ENCODE peak calls at places on chromosome 2, in ten cellular contexts. L, G, I, N, U, C, T, M, H and E are unnamed samples.

GRCh38 chr2:172105715-172106124 is 3.0 kb upstream of the DLX2 start:
- DNase-seq in L (no peak), C (no peak), T (no peak), N (no peak), U (no peak), M (peak; percentile 27), I (no peak), G (no peak), H (no peak), E (no peak)

GRCh38 chr2:74617123-74617522 is 31.0 kb downstream of the M1AP start:
- DNase-seq in I (no peak), U (no peak), H (no peak), C (no peak), N (no peak), M (no peak), L (no peak), G (no peak), T (no peak), E (no peak)

GRCh38 chr2:64467463-64467843 is 13.5 kb downstream of the LGALSL start:
- DNase-seq in I (no peak), U (peak; percentile 68), G (no peak), M (no peak), N (no peak), C (no peak), L (no peak), H (no peak), T (no peak), E (no peak)

GRCh38 chr2:1553671-1554295 is 140.5 kb downstream of the TPO start:
- DNase-seq in M (no peak), L (no peak), C (no peak), I (no peak), N (peak; percentile 32), H (no peak), G (no peak), T (peak; percentile 44), U (no peak), E (no peak)

GRCh38 chr2:206784559-206785353 is 19.4 kb downstream of the FASTKD2 start:
- DNase-seq in U (no peak), N (no peak), I (no peak), T (no peak), H (no peak), L (no peak), C (no peak), M (no peak), G (no peak), E (no peak)

GRCh38 chr2:68263632-68264031 is 11.3 kb upstream of the PPP3R1 start:
- DNase-seq in L (no peak), H (no peak), U (no peak), G (no peak), C (no peak), N (no peak), M (no peak), T (no peak), I (no peak), E (no peak)

GRCh38 chr2:220521591-220521990 is 894.2 kb downstream of the SLC4A3 start:
- DNase-seq in M (no peak), C (no peak), N (no peak), T (no peak), U (no peak), G (no peak), H (no peak), I (no peak), L (no peak), E (no peak)

GRCh38 chr2:74447230-74447999 is 5.7 kb upstream of the RTKN start:
- DNase-seq in G (no peak), I (no peak), N (no peak), U (no peak), H (no peak), C (no peak), T (no peak), L (no peak), M (no peak), E (no peak)

GRCh38 chr2:30686000-30686399 is 121.2 kb downstream of the CAPN13 start:
- DNase-seq in L (no peak), C (no peak), U (peak; percentile 17), T (no peak), H (no peak), M (peak; percentile 50), I (peak; percentile 37), N (no peak), G (no peak), E (no peak)

GRCh38 chr2:43927442-43927841 is 68.3 kb downstream of the LRPPRC start:
- DNase-seq in T (no peak), I (no peak), M (no peak), H (no peak), N (no peak), C (no peak), G (no peak), U (no peak), L (no peak), E (no peak)

GRCh38 chr2:13522917-13523821 is 806.4 kb downstream of the TRIB2 start:
- DNase-seq in H (no peak), I (no peak), U (no peak), C (no peak), T (no peak), M (no peak), G (peak; percentile 82), L (no peak), N (no peak), E (peak; percentile 27)

GRCh38 chr2:194319222-194319992 is 1337.6 kb upstream of the SLC39A10 start:
- DNase-seq in T (no peak), N (no peak), G (no peak), L (no peak), H (no peak), I (no peak), U (no peak), C (no peak), M (peak; percentile 9), E (no peak)

GRCh38 chr2:190256087-190256486 is 63.5 kb downstream of the HIBCH start:
- DNase-seq in G (no peak), N (no peak), M (no peak), T (no peak), H (no peak), I (no peak), U (no peak), C (no peak), L (no peak), E (no peak)

GRCh38 chr2:190254451-190254850 is 65.2 kb downstream of the HIBCH start:
- DNase-seq in T (no peak), M (no peak), C (no peak), N (no peak), I (no peak), L (no peak), G (no peak), U (no peak), H (no peak), E (no peak)

GRCh38 chr2:190250421-190250820 is 69.2 kb downstream of the HIBCH start:
- DNase-seq in C (no peak), I (no peak), N (no peak), L (no peak), H (no peak), U (no peak), G (no peak), M (no peak), T (no peak), E (no peak)

GRCh38 chr2:190255668-190256067 is 64.0 kb downstream of the HIBCH start:
- DNase-seq in N (no peak), M (no peak), G (no peak), C (no peak), U (no peak), I (no peak), H (no peak), T (no peak), L (no peak), E (no peak)
- TF ChIP-seq EP300 in N (no peak), M (no peak), G (no peak), C (no peak), U (no peak), I (no peak), H (no peak), T (no peak), L (no peak), E (no peak)

GRCh38 chr2:41869542-41870256 is 178.1 kb upstream of the PKDCC start:
- DNase-seq in C (peak; percentile 83), H (peak; percentile 56), U (peak; percentile 85), T (peak; percentile 76), L (peak; percentile 33), I (peak; percentile 74), G (peak; percentile 72), M (peak; percentile 86), N (peak; percentile 78), E (peak; percentile 89)

GRCh38 chr2:41870257-41870570 is 177.6 kb upstream of the PKDCC start:
- DNase-seq in L (no peak), C (no peak), T (no peak), M (no peak), I (no peak), H (no peak), U (no peak), G (no peak), N (no peak), E (no peak)

GRCh38 chr2:41873102-41873501 is 174.7 kb upstream of the PKDCC start:
- DNase-seq in U (no peak), H (no peak), I (no peak), G (no peak), L (no peak), C (no peak), T (no peak), M (no peak), N (no peak), E (no peak)

GRCh38 chr2:41872646-41873045 is 175.2 kb upstream of the PKDCC start:
- DNase-seq in G (no peak), U (no peak), H (no peak), N (no peak), L (no peak), I (no peak), C (no peak), T (no peak), M (no peak), E (no peak)

GRCh38 chr2:41870948-41871522 is 176.8 kb upstream of the PKDCC start:
- DNase-seq in T (no peak), H (no peak), M (peak; percentile 52), G (no peak), I (no peak), C (no peak), L (peak; percentile 17), U (no peak), N (no peak), E (no peak)
- TF ChIP-seq CTCF in T (no peak), H (no peak), M (peak; percentile 20), G (no peak), I (no peak), C (no peak), L (peak; percentile 60), U (no peak), N (no peak), E (no peak)

DNA sequence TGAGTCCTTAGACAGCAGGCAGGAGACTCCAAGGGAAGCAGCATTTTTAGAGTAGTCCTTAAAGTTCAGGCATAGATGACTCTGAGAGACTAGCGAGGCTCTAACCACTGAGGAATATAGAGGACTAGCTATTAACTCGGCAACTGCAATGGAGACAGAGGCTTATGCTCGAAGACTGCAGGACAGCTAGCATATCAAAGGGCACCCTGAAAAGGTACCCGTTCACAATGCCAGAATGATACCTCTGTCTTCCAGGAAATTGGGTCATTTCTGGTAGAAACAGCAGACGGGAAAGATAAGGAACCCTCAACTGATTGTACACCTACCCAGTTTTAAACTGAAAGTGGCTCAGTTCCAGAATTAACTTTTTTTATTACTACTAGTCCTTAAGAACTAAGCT is 1204.0 kb upstream of the ZEB2 start:
- DNase-seq in H (no peak), I (peak; percentile 79), G (no peak), L (no peak), C (no peak), T (no peak), U (no peak), N (no peak), M (no peak), E (no peak)
- H3K4me3 ChIP-seq in H (no peak overlapping the region), I (no peak overlapping the region), G (no peak overlapping the region), L (no peak overlapping the region), C (no peak overlapping the region), T (no peak overlapping the region), U (no peak overlapping the region), N (no peak overlapping the region), M (no peak overlapping the region), E (no peak overlapping the region)

GRCh38 chr2:135664623-135665068 is 77.0 kb upstream of the UBXN4 start:
- DNase-seq in I (no peak), L (no peak), H (no peak), U (no peak), M (no peak), C (no peak), T (no peak), N (no peak), G (no peak), E (no peak)
- TF ChIP-seq EP300 in I (no peak), L (no peak), H (no peak), U (no peak), M (no peak), C (no peak), T (no peak), N (no peak), G (no peak), E (no peak)